ENCODE peak calls at places on chromosomes 7 and 10, in four cellular contexts. G, D, P and W are unnamed samples.

GRCh38 chr10:12483996-12484944 is 134.9 kb downstream of the CAMK1D start:
- DNase-seq in G (no peak), P (no peak), D (no peak), W (no peak)

GRCh38 chr7:2956526-2957368 is 86.9 kb downstream of the CARD11 start:
- DNase-seq in G (peak; percentile 22), D (peak; percentile 20), P (no peak), W (no peak)

GRCh38 chr7:159280008-159280407 is 135.3 kb upstream of the VIPR2 start:
- DNase-seq in P (no peak), D (no peak), G (no peak), W (no peak)

GRCh38 chr10:58438340-58438739 is 53.1 kb downstream of the TFAM start:
- DNase-seq in P (no peak), G (no peak), D (no peak), W (no peak)

GRCh38 chr7:73734619-73735525 is 3.7 kb downstream of the ABHD11 start:
- DNase-seq in P (peak; percentile 74), D (peak; percentile 81), G (peak; percentile 71), W (peak; percentile 83)

GRCh38 chr7:134926396-134926795 is 59.9 kb upstream of the AGBL3 start:
- DNase-seq in D (no peak), P (no peak), G (no peak), W (no peak)

GRCh38 chr10:29948971-29949370 is 110.4 kb downstream of the JCAD start:
- DNase-seq in P (no peak), G (no peak), D (no peak), W (no peak)

GRCh38 chr7:8120390-8121058 is 141.4 kb downstream of the ICA1 start:
- DNase-seq in D (no peak), P (no peak), G (no peak), W (no peak)

GRCh38 chr10:74841265-74841973 is 15.0 kb downstream of the KAT6B start:
- DNase-seq in P (no peak), G (no peak), D (no peak), W (no peak)

GRCh38 chr7:2104716-2105115 is 128.0 kb downstream of the MAD1L1 start:
- DNase-seq in G (no peak), D (no peak), P (no peak), W (no peak)

GRCh38 chr10:9222917-9223316 is 1168.4 kb downstream of the GATA3 start:
- DNase-seq in G (no peak), P (no peak), D (no peak), W (no peak)

GRCh38 chr10:70890917-70891431 is 2.6 kb upstream of the PCBD1 start:
- DNase-seq in P (no peak), G (no peak), D (no peak), W (no peak)

GRCh38 chr7:128253701-128254100 is 12.6 kb downstream of the LEP start:
- DNase-seq in D (no peak), P (no peak), G (no peak), W (no peak)